ENCODE peak calls at places on chromosomes 5 and 9, in eight cellular contexts. P is heart left ventricle, O is stomach, N is uterus, W is upper lobe of left lung, C is tibial nerve, Y is prostate gland, E is endothelial cell of umbilical vein. G is an unnamed sample.

GRCh38 chr5:143653256-143653655 is 158.7 kb upstream of the HMHB1 start:
- DNase-seq in W (no peak), E (no peak), Y (no peak), P (no peak), C (no peak), N (no peak), O (no peak), G (no peak)

GRCh38 chr9:7854763-7855162 is 55.2 kb upstream of the DMAC1 start:
- DNase-seq in E (no peak), C (no peak), N (no peak), W (no peak), O (no peak), Y (no peak), P (no peak), G (no peak)

GRCh38 chr5:32445831-32446614 is 1.5 kb upstream of the ZFR start:
- DNase-seq in W (peak), E (no peak), Y (no peak), O (no peak), N (no peak), C (no peak), P (no peak), G (no peak)

GRCh38 chr5:147170603-147171002 is 64.2 kb upstream of the STK32A start:
- DNase-seq in P (no peak), O (no peak), C (no peak), Y (no peak), W (no peak), E (no peak), N (no peak), G (no peak)

GRCh38 chr5:73447234-73448071 is 1.1 kb downstream of the FOXD1 start:
- DNase-seq in O (no peak), N (peak), P (peak), W (peak), E (peak), C (no peak), Y (no peak), G (no peak)

GRCh38 chr9:34139477-34140146 is 13.1 kb upstream of the DCAF12 start:
- DNase-seq in O (peak), P (no peak), N (no peak), Y (no peak), E (peak), W (no peak), C (no peak), G (peak)

GRCh38 chr9:8800196-8800595 is 1000.6 kb upstream of the DMAC1 start:
- DNase-seq in C (no peak), O (no peak), E (no peak), N (no peak), W (no peak), P (no peak), Y (no peak), G (no peak)

GRCh38 chr9:119370816-119371215 is 1.6 kb upstream of the BRINP1 start:
- DNase-seq in C (no peak), W (no peak), E (no peak), N (no peak), O (no peak), Y (peak), P (peak), G (peak)

GRCh38 chr9:107176701-107177100 is 106.4 kb upstream of the RAD23B start:
- DNase-seq in N (peak), Y (no peak), W (no peak), O (no peak), P (no peak), C (no peak), E (no peak), G (no peak)

GRCh38 chr5:92907914-92908606 is 673.0 kb downstream of the NR2F1-AS1 start:
- DNase-seq in O (no peak), W (no peak), C (no peak), P (no peak), N (no peak), E (peak), Y (no peak), G (no peak)

GRCh38 chr9:112299514-112299913 is 33.9 kb downstream of the PTBP3 start:
- DNase-seq in P (no peak), W (no peak), Y (no peak), O (no peak), N (no peak), C (no peak), E (peak), G (no peak)

GRCh38 chr9:134059661-134060395 is 8.0 kb downstream of the BRD3 start:
- DNase-seq in O (peak), N (no peak), W (peak), Y (no peak), E (no peak), P (peak), C (no peak), G (no peak)

GRCh38 chr5:128257096-128257495 is 173.5 kb downstream of the SLC12A2 start:
- DNase-seq in O (no peak), N (no peak), P (no peak), C (no peak), W (no peak), Y (no peak), E (no peak), G (no peak)

GRCh38 chr5:62376064-62376463 is 27.6 kb downstream of the DIMT1 start:
- DNase-seq in P (no peak), E (no peak), Y (no peak), C (no peak), N (no peak), W (no peak), O (no peak), G (no peak)

GRCh38 chr5:38780950-38781349 is 64.9 kb upstream of the OSMR start:
- DNase-seq in E (peak), N (peak), O (peak), Y (peak), C (peak), W (no peak), P (no peak), G (no peak)

GRCh38 chr5:179054036-179054785 is 6.0 kb upstream of the ZNF354C start:
- DNase-seq in E (no peak), C (no peak), P (no peak), Y (no peak), O (no peak), N (no peak), W (no peak), G (no peak)

GRCh38 chr5:98775962-98776687 is 2.7 kb downstream of the RGMB start:
- DNase-seq in C (no peak), O (no peak), W (no peak), Y (no peak), P (no peak), N (no peak), E (peak), G (no peak)

GRCh38 chr5:135055385-135055784 is 21.4 kb upstream of the PITX1 start:
- DNase-seq in C (no peak), P (peak), E (no peak), Y (no peak), N (no peak), O (no peak), W (no peak), G (no peak)

GRCh38 chr9:102273952-102274351 is 535.5 kb upstream of the GRIN3A start:
- DNase-seq in Y (no peak), O (no peak), W (no peak), N (no peak), C (no peak), E (no peak), P (no peak), G (no peak)

GRCh38 chr5:14405267-14405666 is 176.3 kb upstream of the OTULINL start:
- DNase-seq in E (no peak), C (no peak), O (no peak), W (peak), Y (no peak), P (no peak), N (no peak), G (no peak)

GRCh38 chr5:14400085-14400484 is 181.5 kb upstream of the OTULINL start:
- DNase-seq in O (no peak), C (no peak), E (peak), W (no peak), N (no peak), P (no peak), Y (no peak), G (no peak)

GRCh38 chr5:14400611-14401010 is 181.0 kb upstream of the OTULINL start:
- DNase-seq in W (no peak), E (no peak), C (no peak), N (no peak), O (no peak), P (no peak), Y (no peak), G (no peak)

GRCh38 chr5:14401639-14402038 is 180.0 kb upstream of the OTULINL start:
- DNase-seq in P (no peak), Y (no peak), W (no peak), E (no peak), C (no peak), N (no peak), O (no peak), G (no peak)

DNA sequence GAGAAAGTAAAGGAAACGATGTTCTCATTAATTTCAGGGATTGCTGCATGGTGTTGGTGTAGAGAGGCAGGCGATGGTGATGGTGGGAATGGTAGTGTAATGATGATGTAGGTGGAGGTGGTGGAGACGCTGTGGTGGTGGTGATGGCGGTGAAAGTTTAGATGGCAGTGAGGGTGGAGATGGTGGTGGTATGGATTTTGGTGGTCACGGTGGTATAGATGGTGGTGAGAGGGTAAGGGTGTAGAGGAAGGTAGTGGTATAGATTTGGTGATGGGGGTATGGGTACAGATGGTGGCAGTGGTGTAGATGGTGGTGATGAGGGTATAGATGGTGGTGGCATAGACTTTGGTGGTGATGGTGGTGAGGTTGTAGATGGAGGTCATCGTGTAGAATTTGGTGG is 179.2 kb upstream of the OTULINL start:
- DNase-seq in E (no peak), N (no peak), C (no peak), O (no peak), Y (no peak), P (no peak), W (no peak), G (no peak)
- TF ChIP-seq POLR2A in E (no peak), N (no peak), C (no peak), O (no peak), Y (no peak), P (no peak), W (no peak), G (no peak)

GRCh38 chr9:37511006-37511714 is 25.4 kb downstream of the POLR1E start:
- DNase-seq in O (no peak), E (no peak), C (no peak), Y (no peak), W (no peak), N (no peak), P (no peak), G (no peak)
- TF ChIP-seq POLR2A in O (no peak), E (no peak), C (no peak), Y (no peak), W (no peak), N (no peak), P (no peak), G (no peak)

GRCh38 chr9:20335668-20336332 is 286.5 kb downstream of the MLLT3 start:
- DNase-seq in P (no peak), E (no peak), C (no peak), Y (no peak), O (no peak), W (no peak), N (no peak), G (no peak)
- TF ChIP-seq POLR2A in P (no peak), E (no peak), C (no peak), Y (no peak), O (no peak), W (no peak), N (no peak), G (no peak)

GRCh38 chr9:105039180-105039799 is 111.3 kb upstream of the ABCA1 start:
- DNase-seq in E (no peak), C (no peak), N (no peak), P (no peak), W (no peak), Y (no peak), O (no peak), G (no peak)
- TF ChIP-seq POLR2A in E (no peak), C (no peak), N (no peak), P (no peak), W (no peak), Y (no peak), O (no peak), G (no peak)

GRCh38 chr9:470041-470781 is 255.5 kb downstream of the DOCK8 start:
- DNase-seq in C (peak), E (peak), P (peak), Y (peak), N (peak), O (peak), W (peak), G (no peak)
- TF ChIP-seq POLR2A in C (peak), E (peak), P (no peak), Y (peak), N (peak), O (peak), W (no peak), G (peak)

DNA sequence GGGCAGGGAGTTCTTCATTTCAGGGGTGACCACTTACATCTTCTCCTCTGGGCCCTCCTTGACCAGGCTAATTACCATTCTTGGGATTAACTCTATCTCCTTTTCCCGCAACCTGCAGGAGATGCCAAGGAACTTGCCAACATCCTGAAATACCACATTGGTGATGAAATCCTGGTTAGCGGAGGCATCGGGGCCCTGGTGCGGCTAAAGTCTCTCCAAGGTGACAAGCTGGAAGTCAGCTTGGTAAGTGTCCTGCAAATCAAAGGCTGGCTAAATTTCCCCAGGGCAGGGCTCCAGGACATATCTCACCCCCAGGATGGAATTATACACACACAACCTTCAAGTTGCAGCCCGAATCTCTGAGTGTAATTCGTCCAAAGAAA is 30.2 kb downstream of the TGFBI start:
- DNase-seq in W (no peak), Y (no peak), P (no peak), C (no peak), N (no peak), O (no peak), E (no peak), G (no peak)
- TF ChIP-seq POLR2A in W (no peak), Y (no peak), P (no peak), C (no peak), N (no peak), O (no peak), E (no peak), G (no peak)

GRCh38 chr5:40733842-40734563 is 21.8 kb downstream of the TTC33 start:
- DNase-seq in P (no peak), C (no peak), E (peak), N (no peak), Y (no peak), O (no peak), W (no peak), G (no peak)
- TF ChIP-seq POLR2A in P (no peak), C (no peak), E (no peak), N (no peak), Y (no peak), O (no peak), W (no peak), G (no peak)

GRCh38 chr9:135523521-135524129 is 2.4 kb downstream of the LCN1 start:
- DNase-seq in O (peak), W (peak), E (no peak), N (no peak), C (no peak), P (peak), Y (no peak), G (no peak)

GRCh38 chr9:135524130-135524861 is 3.1 kb downstream of the LCN1 start:
- DNase-seq in C (no peak), Y (no peak), N (no peak), O (peak), E (no peak), W (peak), P (peak), G (no peak)

GRCh38 chr9:135525241-135526088 is 4.2 kb downstream of the LCN1 start:
- DNase-seq in E (no peak), P (peak), C (no peak), W (peak), Y (no peak), O (peak), N (no peak), G (no peak)

GRCh38 chr9:135526730-135527571 is 5.7 kb downstream of the LCN1 start:
- DNase-seq in P (peak), W (peak), N (no peak), O (peak), C (no peak), E (no peak), Y (no peak), G (no peak)

GRCh38 chr9:135526089-135526729 is 5.0 kb downstream of the LCN1 start:
- DNase-seq in P (peak), C (no peak), W (peak), E (no peak), O (peak), N (no peak), Y (no peak), G (no peak)
- TF ChIP-seq POLR2A in P (no peak), C (no peak), W (no peak), E (no peak), O (no peak), N (no peak), Y (no peak), G (no peak)

GRCh38 chr9:37465249-37466036 is at the start of gene ZBTB5:
- DNase-seq in W (peak), N (peak), C (peak), E (peak), P (peak), O (peak), Y (peak), G (peak)
- TF ChIP-seq POLR2A in W (peak), N (peak), C (peak), E (no peak), P (no peak), O (peak), Y (peak), G (peak)